ENCODE peak calls at places on chromosome X, in eight cellular contexts. M, Y, G, Z, B, D, K and P are unnamed samples.

GRCh38 chrX:71253253-71254091 is 468 bp downstream of the ZMYM3 start:
- DNase-seq in M (peak; percentile 78), Y (peak; percentile 61), G (peak; percentile 57), Z (no peak), B (peak; percentile 36), D (peak; percentile 39), K (peak; percentile 65), P (no peak)

GRCh38 chrX:108000751-108001150 is 18.6 kb upstream of the TEX13B start:
- DNase-seq in M (no peak), Y (no peak), G (no peak), Z (no peak), B (no peak), D (no peak), K (no peak), P (no peak)

GRCh38 chrX:119549327-119550016 is 15.7 kb downstream of the STEEP1 start:
- DNase-seq in M (no peak), Y (no peak), G (no peak), Z (no peak), B (no peak), D (no peak), K (no peak), P (no peak)

GRCh38 chrX:34638116-34638515 is 19.0 kb downstream of the TMEM47 start:
- DNase-seq in M (no peak), Y (peak; percentile 64), G (no peak), Z (no peak), B (no peak), D (no peak), K (peak; percentile 70), P (no peak)

GRCh38 chrX:106286053-106286650 is 118.0 kb downstream of the PWWP3B start:
- DNase-seq in M (no peak), Y (no peak), G (no peak), Z (no peak), B (no peak), D (no peak), K (no peak), P (no peak)

GRCh38 chrX:42519666-42520231 is 258.2 kb downstream of the PPP1R2C start:
- DNase-seq in M (no peak), Y (peak; percentile 3), G (no peak), Z (no peak), B (no peak), D (no peak), K (peak; percentile 62), P (no peak)

GRCh38 chrX:30910124-30910860 is 21.2 kb upstream of the TAB3 start:
- DNase-seq in M (peak; percentile 53), Y (peak; percentile 6), G (no peak), Z (no peak), B (no peak), D (no peak), K (peak; percentile 2), P (no peak)

GRCh38 chrX:131792356-131792749 is 230.7 kb upstream of the STK26 start:
- DNase-seq in M (no peak), Y (peak; percentile 90), G (peak; percentile 91), Z (no peak), B (peak; percentile 90), D (peak; percentile 93), K (peak; percentile 92), P (peak; percentile 92)

GRCh38 chrX:16002185-16002584 is 121.2 kb upstream of the GRPR start:
- DNase-seq in M (no peak), Y (peak; percentile 5), G (no peak), Z (no peak), B (no peak), D (no peak), K (no peak), P (no peak)

GRCh38 chrX:74514384-74514783 is 93.1 kb downstream of the SLC16A2 start:
- DNase-seq in M (peak; percentile 70), Y (no peak), G (no peak), Z (no peak), B (no peak), D (no peak), K (no peak), P (no peak)

GRCh38 chrX:151516538-151517187 is 46.8 kb upstream of the PASD1 start:
- DNase-seq in M (no peak), Y (no peak), G (no peak), Z (no peak), B (no peak), D (no peak), K (no peak), P (no peak)

GRCh38 chrX:355329-356050 is 31.2 kb downstream of the PPP2R3B start:
- DNase-seq in M (no peak), Y (no peak), G (no peak), Z (no peak), B (no peak), D (no peak), K (no peak), P (no peak)
- H3K36me3 ChIP-seq in M (peaks cover 24% of the 10 kb centered on the region), Y (no peaks in the 10 kb centered on the region), G (peaks cover under 1% of the 10 kb centered on the region), Z (no peaks in the 10 kb centered on the region), B (peaks cover 4% of the 10 kb centered on the region), D (peaks cover 3% of the 10 kb centered on the region), K (peaks cover 7% of the 10 kb centered on the region), P (no peaks in the 10 kb centered on the region)

DNA sequence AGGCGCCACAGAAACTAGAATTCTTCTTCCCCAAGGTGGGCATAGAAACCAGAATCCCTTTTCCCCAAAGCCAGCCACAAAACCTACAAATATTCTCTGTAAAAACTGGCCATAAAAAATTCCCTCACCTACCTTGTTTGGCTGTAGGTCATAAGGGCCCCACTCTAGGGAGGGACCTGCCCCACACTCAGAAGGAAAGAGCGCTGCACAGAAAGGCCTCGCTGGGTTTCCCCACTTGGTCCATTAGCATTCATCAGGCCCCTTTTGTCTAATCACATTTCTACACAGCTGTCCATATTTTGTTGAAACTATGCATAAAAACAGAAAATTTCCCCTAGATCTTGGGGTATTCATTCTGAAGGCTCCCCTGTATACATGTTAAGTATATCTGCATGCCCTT is 54.1 kb downstream of the PHKA2 start:
- DNase-seq in M (no peak), Y (no peak), G (no peak), Z (no peak), B (no peak), D (no peak), K (no peak), P (no peak)
- H3K36me3 ChIP-seq in M (peaks cover 1% of the 10 kb centered on the region), Y (peaks cover 4% of the 10 kb centered on the region), G (no peaks in the 10 kb centered on the region), Z (no peaks in the 10 kb centered on the region), B (peaks cover 3% of the 10 kb centered on the region), D (no peaks in the 10 kb centered on the region), K (peaks cover 17% of the 10 kb centered on the region), P (peaks cover 7% of the 10 kb centered on the region)

GRCh38 chrX:6707497-6707896 is 172.6 kb upstream of the VCX3A start:
- DNase-seq in M (no peak), Y (no peak), G (no peak), Z (no peak), B (no peak), D (no peak), K (no peak), P (no peak)

GRCh38 chrX:6708041-6708440 is 173.1 kb upstream of the VCX3A start:
- DNase-seq in M (no peak), Y (peak; percentile 6), G (no peak), Z (no peak), B (no peak), D (no peak), K (no peak), P (peak; percentile 2)

GRCh38 chrX:6708676-6709075 is 173.8 kb upstream of the VCX3A start:
- DNase-seq in M (no peak), Y (no peak), G (no peak), Z (no peak), B (no peak), D (no peak), K (no peak), P (no peak)
- H3K36me3 ChIP-seq in M (no peaks in the 10 kb centered on the region), Y (no peaks in the 10 kb centered on the region), G (no peaks in the 10 kb centered on the region), Z (no peaks in the 10 kb centered on the region), B (no peaks in the 10 kb centered on the region), D (no peaks in the 10 kb centered on the region), K (no peaks in the 10 kb centered on the region), P (no peaks in the 10 kb centered on the region)

GRCh38 chrX:347351-348117 is 28.9 kb upstream of the GTPBP6 start:
- DNase-seq in M (no peak), Y (no peak), G (no peak), Z (no peak), B (no peak), D (no peak), K (no peak), P (no peak)
- H3K36me3 ChIP-seq in M (peaks cover 10% of the 10 kb centered on the region), Y (no peaks in the 10 kb centered on the region), G (no peaks in the 10 kb centered on the region), Z (no peaks in the 10 kb centered on the region), B (no peaks in the 10 kb centered on the region), D (no peaks in the 10 kb centered on the region), K (peaks cover 4% of the 10 kb centered on the region), P (no peaks in the 10 kb centered on the region)

DNA sequence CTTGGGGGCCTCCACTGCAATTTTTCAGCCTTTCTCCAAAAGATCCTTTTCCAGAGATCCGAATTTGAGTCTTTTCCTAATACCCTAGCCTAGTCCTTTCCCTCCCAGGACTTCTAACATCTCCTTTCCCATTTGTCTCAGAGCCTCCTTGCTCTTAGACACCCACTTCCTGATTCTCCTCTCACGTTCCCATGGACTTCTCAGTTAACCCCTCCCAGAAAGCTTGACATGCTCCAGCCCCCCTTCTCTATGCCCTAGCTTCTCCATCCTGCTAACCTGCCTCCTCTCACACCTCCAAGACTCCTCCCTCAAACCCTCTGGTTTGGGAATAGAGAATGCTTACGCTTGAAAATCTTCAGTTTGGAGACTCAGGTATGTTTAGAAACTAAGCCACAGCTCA is 2.5 kb downstream of the UBA1 start:
- DNase-seq in M (no peak), Y (no peak), G (no peak), Z (no peak), B (no peak), D (no peak), K (no peak), P (no peak)
- H3K36me3 ChIP-seq in M (peaks cover 48% of the 10 kb centered on the region), Y (peaks cover 54% of the 10 kb centered on the region), G (no peaks in the 10 kb centered on the region), Z (peaks cover 10% of the 10 kb centered on the region), B (peaks cover 21% of the 10 kb centered on the region), D (peaks cover 23% of the 10 kb centered on the region), K (peaks cover 33% of the 10 kb centered on the region), P (peaks cover 24% of the 10 kb centered on the region)

GRCh38 chrX:153592966-153593688 is 5.8 kb downstream of the CCNQ start:
- DNase-seq in M (no peak), Y (no peak), G (no peak), Z (no peak), B (no peak), D (no peak), K (no peak), P (no peak)
- H3K36me3 ChIP-seq in M (no peaks in the 10 kb centered on the region), Y (peaks cover 3% of the 10 kb centered on the region), G (no peaks in the 10 kb centered on the region), Z (no peaks in the 10 kb centered on the region), B (peaks cover 3% of the 10 kb centered on the region), D (peaks cover 6% of the 10 kb centered on the region), K (peaks cover 13% of the 10 kb centered on the region), P (peaks cover 33% of the 10 kb centered on the region)

GRCh38 chrX:10453945-10454344 is 166.4 kb downstream of the MID1 start:
- DNase-seq in M (no peak), Y (no peak), G (no peak), Z (no peak), B (no peak), D (no peak), K (no peak), P (no peak)

GRCh38 chrX:10447577-10448214 is 172.7 kb downstream of the MID1 start:
- DNase-seq in M (no peak), Y (no peak), G (no peak), Z (no peak), B (no peak), D (no peak), K (no peak), P (no peak)

GRCh38 chrX:10450229-10450958 is 170.0 kb downstream of the MID1 start:
- DNase-seq in M (no peak), Y (peak; percentile 29), G (no peak), Z (no peak), B (no peak), D (no peak), K (peak; percentile 78), P (no peak)

GRCh38 chrX:10450959-10451355 is 169.4 kb downstream of the MID1 start:
- DNase-seq in M (no peak), Y (peak; percentile 6), G (no peak), Z (no peak), B (no peak), D (no peak), K (no peak), P (no peak)
- H3K36me3 ChIP-seq in M (peaks cover 17% of the 10 kb centered on the region), Y (no peaks in the 10 kb centered on the region), G (no peaks in the 10 kb centered on the region), Z (no peaks in the 10 kb centered on the region), B (no peaks in the 10 kb centered on the region), D (no peaks in the 10 kb centered on the region), K (peaks cover 7% of the 10 kb centered on the region), P (no peaks in the 10 kb centered on the region)

GRCh38 chrX:44949125-44949524 is 76.1 kb downstream of the KDM6A start:
- DNase-seq in M (no peak), Y (no peak), G (no peak), Z (no peak), B (no peak), D (no peak), K (no peak), P (no peak)
- H3K36me3 ChIP-seq in M (no peaks in the 10 kb centered on the region), Y (peaks cover 6% of the 10 kb centered on the region), G (no peaks in the 10 kb centered on the region), Z (no peaks in the 10 kb centered on the region), B (no peaks in the 10 kb centered on the region), D (no peaks in the 10 kb centered on the region), K (no peaks in the 10 kb centered on the region), P (no peaks in the 10 kb centered on the region)